ENCODE peak calls at places on chromosomes 11 and 22, in eight cellular contexts. One of them, this sample, is unnamed.

GRCh38 chr11:31768744-31769143 is 42.4 kb downstream of the PAX6 start:
- DNase-seq in neural crest cell: no peak
- DNase-seq in A549: no peak
- DNase-seq in Peyer's patch: no peak
- DNase-seq in HepG2: no peak
- DNase-seq in GM18507: no peak
- DNase-seq in fibroblast of gingiva: no peak
- DNase-seq in stimulated activated CD4-positive, alpha-beta T cell treated with anti-CD3 and anti-CD28 coated beads, Interleukin-12 subunit alpha, Interleukin-12 subunit beta, amount 100 ng/mL, for 48 hours: no peak
- DNase-seq in this sample: no peak

GRCh38 chr11:44804449-44805151 is 77.8 kb downstream of the TSPAN18 start:
- DNase-seq in neural crest cell: no peak
- DNase-seq in A549: no peak
- DNase-seq in Peyer's patch: no peak
- DNase-seq in HepG2: no peak
- DNase-seq in GM18507: no peak
- DNase-seq in fibroblast of gingiva: no peak
- DNase-seq in stimulated activated CD4-positive, alpha-beta T cell treated with anti-CD3 and anti-CD28 coated beads, Interleukin-12 subunit alpha, Interleukin-12 subunit beta, amount 100 ng/mL, for 48 hours: no peak
- DNase-seq in this sample: peak

GRCh38 chr11:107818491-107818890 is 40.1 kb downstream of the SLC35F2 start:
- DNase-seq in neural crest cell: no peak
- DNase-seq in A549: no peak
- DNase-seq in Peyer's patch: no peak
- DNase-seq in HepG2: no peak
- DNase-seq in GM18507: no peak
- DNase-seq in fibroblast of gingiva: no peak
- DNase-seq in stimulated activated CD4-positive, alpha-beta T cell treated with anti-CD3 and anti-CD28 coated beads, Interleukin-12 subunit alpha, Interleukin-12 subunit beta, amount 100 ng/mL, for 48 hours: no peak
- DNase-seq in this sample: no peak

GRCh38 chr11:100999756-101000155 is 129.9 kb downstream of the PGR start:
- DNase-seq in neural crest cell: no peak
- DNase-seq in A549: no peak
- DNase-seq in Peyer's patch: no peak
- DNase-seq in HepG2: no peak
- DNase-seq in GM18507: no peak
- DNase-seq in fibroblast of gingiva: no peak
- DNase-seq in stimulated activated CD4-positive, alpha-beta T cell treated with anti-CD3 and anti-CD28 coated beads, Interleukin-12 subunit alpha, Interleukin-12 subunit beta, amount 100 ng/mL, for 48 hours: no peak
- DNase-seq in this sample: no peak

GRCh38 chr11:130315354-130315970 is 745 bp upstream of the ZBTB44 start:
- DNase-seq in neural crest cell: no peak
- DNase-seq in A549: no peak
- DNase-seq in Peyer's patch: peak
- DNase-seq in HepG2: no peak
- DNase-seq in GM18507: no peak
- DNase-seq in fibroblast of gingiva: no peak
- DNase-seq in stimulated activated CD4-positive, alpha-beta T cell treated with anti-CD3 and anti-CD28 coated beads, Interleukin-12 subunit alpha, Interleukin-12 subunit beta, amount 100 ng/mL, for 48 hours: peak
- DNase-seq in this sample: peak

GRCh38 chr11:116830184-116830912 is 641 bp downstream of the APOC3 start:
- DNase-seq in neural crest cell: no peak
- DNase-seq in A549: no peak
- DNase-seq in Peyer's patch: no peak
- DNase-seq in HepG2: no peak
- DNase-seq in GM18507: no peak
- DNase-seq in fibroblast of gingiva: no peak
- DNase-seq in stimulated activated CD4-positive, alpha-beta T cell treated with anti-CD3 and anti-CD28 coated beads, Interleukin-12 subunit alpha, Interleukin-12 subunit beta, amount 100 ng/mL, for 48 hours: no peak
- DNase-seq in this sample: no peak

GRCh38 chr22:45589556-45589955 is 82.1 kb upstream of the ATXN10 start:
- DNase-seq in neural crest cell: no peak
- DNase-seq in A549: no peak
- DNase-seq in Peyer's patch: no peak
- DNase-seq in HepG2: no peak
- DNase-seq in GM18507: no peak
- DNase-seq in fibroblast of gingiva: no peak
- DNase-seq in stimulated activated CD4-positive, alpha-beta T cell treated with anti-CD3 and anti-CD28 coated beads, Interleukin-12 subunit alpha, Interleukin-12 subunit beta, amount 100 ng/mL, for 48 hours: no peak
- DNase-seq in this sample: no peak

GRCh38 chr22:32177221-32177765 is 18.2 kb upstream of the C22orf42 start:
- DNase-seq in neural crest cell: no peak
- DNase-seq in A549: no peak
- DNase-seq in Peyer's patch: no peak
- DNase-seq in HepG2: no peak
- DNase-seq in GM18507: no peak
- DNase-seq in fibroblast of gingiva: no peak
- DNase-seq in stimulated activated CD4-positive, alpha-beta T cell treated with anti-CD3 and anti-CD28 coated beads, Interleukin-12 subunit alpha, Interleukin-12 subunit beta, amount 100 ng/mL, for 48 hours: no peak
- DNase-seq in this sample: no peak

GRCh38 chr11:11813288-11813962 is 28.3 kb upstream of the USP47 start:
- DNase-seq in neural crest cell: no peak
- DNase-seq in A549: peak
- DNase-seq in Peyer's patch: peak
- DNase-seq in HepG2: peak
- DNase-seq in GM18507: no peak
- DNase-seq in fibroblast of gingiva: peak
- DNase-seq in stimulated activated CD4-positive, alpha-beta T cell treated with anti-CD3 and anti-CD28 coated beads, Interleukin-12 subunit alpha, Interleukin-12 subunit beta, amount 100 ng/mL, for 48 hours: no peak
- DNase-seq in this sample: no peak

GRCh38 chr11:94876645-94877445 is 96.5 kb downstream of the CWC15 start:
- DNase-seq in neural crest cell: no peak
- DNase-seq in A549: peak
- DNase-seq in Peyer's patch: peak
- DNase-seq in HepG2: peak
- DNase-seq in GM18507: peak
- DNase-seq in fibroblast of gingiva: peak
- DNase-seq in stimulated activated CD4-positive, alpha-beta T cell treated with anti-CD3 and anti-CD28 coated beads, Interleukin-12 subunit alpha, Interleukin-12 subunit beta, amount 100 ng/mL, for 48 hours: peak
- DNase-seq in this sample: peak

GRCh38 chr22:27105142-27106025 is 448.0 kb downstream of the MIAT start:
- DNase-seq in neural crest cell: no peak
- DNase-seq in A549: no peak
- DNase-seq in Peyer's patch: peak
- DNase-seq in HepG2: no peak
- DNase-seq in GM18507: no peak
- DNase-seq in fibroblast of gingiva: peak
- DNase-seq in stimulated activated CD4-positive, alpha-beta T cell treated with anti-CD3 and anti-CD28 coated beads, Interleukin-12 subunit alpha, Interleukin-12 subunit beta, amount 100 ng/mL, for 48 hours: no peak
- DNase-seq in this sample: peak

GRCh38 chr11:77127969-77128691 is at the start of gene MYO7A:
- DNase-seq in neural crest cell: peak
- DNase-seq in A549: no peak
- DNase-seq in Peyer's patch: peak
- DNase-seq in HepG2: peak
- DNase-seq in GM18507: no peak
- DNase-seq in fibroblast of gingiva: no peak
- DNase-seq in stimulated activated CD4-positive, alpha-beta T cell treated with anti-CD3 and anti-CD28 coated beads, Interleukin-12 subunit alpha, Interleukin-12 subunit beta, amount 100 ng/mL, for 48 hours: no peak
- DNase-seq in this sample: peak

GRCh38 chr22:39292002-39292401 is 27.4 kb downstream of the RPL3 start:
- DNase-seq in neural crest cell: no peak
- DNase-seq in A549: no peak
- DNase-seq in Peyer's patch: peak
- DNase-seq in HepG2: no peak
- DNase-seq in GM18507: no peak
- DNase-seq in fibroblast of gingiva: no peak
- DNase-seq in stimulated activated CD4-positive, alpha-beta T cell treated with anti-CD3 and anti-CD28 coated beads, Interleukin-12 subunit alpha, Interleukin-12 subunit beta, amount 100 ng/mL, for 48 hours: no peak
- DNase-seq in this sample: no peak

GRCh38 chr11:44607324-44607962 is 42.0 kb downstream of the CD82 start:
- DNase-seq in neural crest cell: no peak
- DNase-seq in A549: no peak
- DNase-seq in Peyer's patch: no peak
- DNase-seq in HepG2: no peak
- DNase-seq in GM18507: no peak
- DNase-seq in fibroblast of gingiva: no peak
- DNase-seq in stimulated activated CD4-positive, alpha-beta T cell treated with anti-CD3 and anti-CD28 coated beads, Interleukin-12 subunit alpha, Interleukin-12 subunit beta, amount 100 ng/mL, for 48 hours: no peak
- DNase-seq in this sample: no peak

GRCh38 chr11:133892584-133893380 is 47.5 kb upstream of the SPATA19 start:
- DNase-seq in neural crest cell: no peak
- DNase-seq in A549: no peak
- DNase-seq in Peyer's patch: no peak
- DNase-seq in HepG2: no peak
- DNase-seq in GM18507: no peak
- DNase-seq in fibroblast of gingiva: no peak
- DNase-seq in stimulated activated CD4-positive, alpha-beta T cell treated with anti-CD3 and anti-CD28 coated beads, Interleukin-12 subunit alpha, Interleukin-12 subunit beta, amount 100 ng/mL, for 48 hours: no peak
- DNase-seq in this sample: no peak

GRCh38 chr11:32580967-32581366 is 2.7 kb upstream of the EIF3M start:
- DNase-seq in neural crest cell: no peak
- DNase-seq in A549: no peak
- DNase-seq in Peyer's patch: no peak
- DNase-seq in HepG2: peak
- DNase-seq in GM18507: no peak
- DNase-seq in fibroblast of gingiva: no peak
- DNase-seq in stimulated activated CD4-positive, alpha-beta T cell treated with anti-CD3 and anti-CD28 coated beads, Interleukin-12 subunit alpha, Interleukin-12 subunit beta, amount 100 ng/mL, for 48 hours: no peak
- DNase-seq in this sample: no peak

GRCh38 chr11:106714179-106714578 is 304.1 kb downstream of the GUCY1A2 start:
- DNase-seq in neural crest cell: no peak
- DNase-seq in A549: no peak
- DNase-seq in Peyer's patch: no peak
- DNase-seq in HepG2: no peak
- DNase-seq in GM18507: no peak
- DNase-seq in fibroblast of gingiva: no peak
- DNase-seq in stimulated activated CD4-positive, alpha-beta T cell treated with anti-CD3 and anti-CD28 coated beads, Interleukin-12 subunit alpha, Interleukin-12 subunit beta, amount 100 ng/mL, for 48 hours: no peak
- DNase-seq in this sample: no peak

This sample was measured in thyroid gland.